ENCODE peak calls at places on chromosomes 16 and 17, in four cellular contexts. J, Y, A and I are unnamed samples.

GRCh38 chr17:68600881-68601564 is at the start of gene FAM20A:
- DNase-seq in J (no peak), Y (peak; percentile 59), A (no peak), I (peak; percentile 32)

GRCh38 chr17:15233022-15233805 is 31.9 kb downstream of the PMP22 start:
- DNase-seq in J (peak; percentile 13), Y (peak; percentile 10), A (peak; percentile 75), I (no peak)

GRCh38 chr17:67452681-67453554 is 75.8 kb downstream of the PITPNC1 start:
- DNase-seq in J (peak; percentile 66), Y (no peak), A (no peak), I (no peak)

GRCh38 chr16:26981266-26981938 is 85.3 kb upstream of the C16orf82 start:
- DNase-seq in J (no peak), Y (no peak), A (peak; percentile 93), I (no peak)

GRCh38 chr16:89142474-89143197 is 28.9 kb upstream of the CDH15 start:
- DNase-seq in J (no peak), Y (no peak), A (no peak), I (no peak)

GRCh38 chr17:1490643-1491405 is 1.7 kb downstream of the MYO1C start:
- DNase-seq in J (peak; percentile 78), Y (peak; percentile 84), A (no peak), I (peak; percentile 71)

GRCh38 chr17:74274060-74274702 is at the start of gene DNAI2:
- DNase-seq in J (no peak), Y (peak; percentile 75), A (no peak), I (no peak)

GRCh38 chr17:38883592-38884526 is 14.0 kb downstream of the LASP1 start:
- DNase-seq in J (no peak), Y (peak; percentile 77), A (no peak), I (no peak)

GRCh38 chr16:12868169-12868568 is 33.2 kb upstream of the SHISA9 start:
- DNase-seq in J (peak; percentile 53), Y (no peak), A (no peak), I (no peak)

GRCh38 chr17:9792181-9792840 is 919 bp upstream of the DHRS7C start:
- DNase-seq in J (no peak), Y (no peak), A (no peak), I (no peak)
- TF ChIP-seq CTCF in J (no peak), Y (no peak), A (no peak), I (no peak)

GRCh38 chr16:48607056-48607825 is 2.7 kb downstream of the N4BP1 start:
- DNase-seq in J (no peak), Y (peak; percentile 54), A (peak; percentile 67), I (no peak)

GRCh38 chr16:48608452-48608851 is 1.5 kb downstream of the N4BP1 start:
- DNase-seq in J (peak; percentile 20), Y (no peak), A (no peak), I (no peak)

GRCh38 chr16:48602357-48603014 is 7.5 kb downstream of the N4BP1 start:
- DNase-seq in J (no peak), Y (no peak), A (no peak), I (no peak)

GRCh38 chr16:48603647-48604376 is 6.2 kb downstream of the N4BP1 start:
- DNase-seq in J (no peak), Y (peak; percentile 30), A (no peak), I (no peak)

DNA sequence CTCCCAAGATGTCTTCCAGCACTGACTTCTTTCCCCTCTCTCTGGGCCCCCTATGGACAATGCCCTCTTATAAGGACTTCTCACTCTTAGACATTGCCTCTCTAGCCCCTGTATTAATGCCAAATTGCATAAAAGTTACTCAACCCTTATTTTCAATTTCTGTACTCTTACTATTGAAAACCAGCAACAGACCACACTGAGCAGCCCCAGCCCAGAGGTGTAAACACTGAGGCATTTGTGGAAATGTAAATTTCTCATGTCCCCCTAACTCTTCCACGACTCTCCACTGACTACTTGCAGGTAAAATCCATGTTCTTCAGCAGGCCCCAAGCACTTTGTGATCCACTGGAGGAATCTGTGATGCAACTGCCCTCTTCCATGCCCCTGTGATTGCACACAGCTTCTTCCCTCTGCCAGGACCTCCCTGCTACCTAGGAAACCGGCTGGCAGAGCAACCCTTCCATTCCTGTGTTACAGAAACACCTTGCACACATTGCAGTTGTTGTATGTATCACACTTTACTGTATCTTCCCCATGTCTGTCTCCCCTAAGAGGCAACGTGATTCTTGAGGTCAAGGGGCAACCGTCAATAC is 4.4 kb downstream of the N4BP1 start:
- DNase-seq in J (no peak), Y (no peak), A (no peak), I (no peak)
- H3K4me1 ChIP-seq in J (peaks cover 24% of the 10 kb centered on the region), Y (peaks cover 51% of the 10 kb centered on the region), A (peaks cover 18% of the 10 kb centered on the region), I (peaks cover 69% of the 10 kb centered on the region)

GRCh38 chr17:76732734-76733617 is 4.2 kb downstream of the SRSF2 start:
- DNase-seq in J (peak; percentile 37), Y (no peak), A (no peak), I (no peak)
- H3K36me3 ChIP-seq in J (peaks cover 78% of the 10 kb centered on the region), Y (peaks cover 34% of the 10 kb centered on the region), A (peaks cover 26% of the 10 kb centered on the region), I (peaks cover 58% of the 10 kb centered on the region)

GRCh38 chr16:77975942-77976341 is 46.4 kb upstream of the CLEC3A start:
- DNase-seq in J (no peak), Y (no peak), A (no peak), I (no peak)

GRCh38 chr16:77967054-77968035 is 55.0 kb upstream of the CLEC3A start:
- DNase-seq in J (no peak), Y (peak; percentile 73), A (no peak), I (no peak)

GRCh38 chr16:77974883-77975282 is 47.5 kb upstream of the CLEC3A start:
- DNase-seq in J (peak; percentile 1), Y (peak; percentile 63), A (no peak), I (no peak)

GRCh38 chr16:77977336-77977735 is 45.0 kb upstream of the CLEC3A start:
- DNase-seq in J (no peak), Y (no peak), A (no peak), I (no peak)

DNA sequence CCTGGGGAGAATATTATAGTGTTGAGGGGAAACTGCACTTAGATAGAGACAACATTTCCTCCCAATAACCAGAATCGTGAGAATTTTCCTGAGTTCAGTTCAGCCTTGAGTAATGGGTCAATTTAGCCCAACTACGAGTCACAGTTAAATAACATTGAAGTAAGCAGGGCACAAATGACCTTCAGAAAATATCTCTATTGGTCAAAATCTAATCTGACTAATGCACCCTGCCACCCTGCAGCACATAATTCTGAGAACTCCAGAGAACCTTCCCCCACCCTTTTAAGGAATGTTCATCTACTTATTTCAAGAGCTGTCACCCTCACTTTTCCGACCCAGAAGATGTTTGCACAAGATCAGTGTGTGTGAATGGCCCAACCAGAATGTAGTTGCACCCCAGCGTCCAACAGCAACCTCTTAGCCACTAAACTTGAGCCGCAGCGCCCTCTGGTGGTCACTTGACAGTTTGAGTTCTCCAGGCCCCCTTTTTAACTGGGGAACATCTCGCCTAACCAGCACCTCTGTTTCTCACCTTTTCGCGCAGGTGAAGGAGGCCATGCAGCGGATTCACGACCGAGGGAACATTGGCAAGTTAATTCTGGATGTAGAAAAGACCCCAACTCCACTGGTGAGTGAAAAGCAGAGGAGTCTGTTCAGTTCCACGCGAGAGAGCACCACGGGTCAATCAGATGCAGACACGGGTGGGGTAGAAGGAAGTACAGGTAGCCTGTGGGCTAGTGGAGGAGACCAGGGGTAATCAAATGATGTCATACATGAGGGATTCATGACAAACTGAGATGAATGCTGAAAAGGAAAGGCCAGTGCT is 50.8 kb upstream of the CLEC3A start:
- DNase-seq in J (peak; percentile 72), Y (peak; percentile 92), A (peak; percentile 75), I (peak; percentile 78)
- TF ChIP-seq CTCF in J (peak; percentile 92), Y (peak; percentile 87), A (peak; percentile 81), I (peak; percentile 88)

GRCh38 chr16:56614549-56614991 is 6.2 kb downstream of the MT2A start:
- DNase-seq in J (no peak), Y (no peak), A (peak; percentile 86), I (no peak)
- H3K4me1 ChIP-seq in J (peaks cover 22% of the 10 kb centered on the region), Y (peaks cover 15% of the 10 kb centered on the region), A (peaks cover 36% of the 10 kb centered on the region), I (peaks cover 39% of the 10 kb centered on the region)

GRCh38 chr16:4393243-4393606 is 21.6 kb downstream of the VASN start:
- DNase-seq in J (no peak), Y (no peak), A (no peak), I (no peak)
- H3K36me3 ChIP-seq in J (peaks cover 77% of the 10 kb centered on the region), Y (no peaks in the 10 kb centered on the region), A (peaks cover 9% of the 10 kb centered on the region), I (peaks cover 21% of the 10 kb centered on the region)

GRCh38 chr17:16961792-16962191 is 10.1 kb downstream of the TNFRSF13B start:
- DNase-seq in J (no peak), Y (no peak), A (no peak), I (no peak)

GRCh38 chr17:16968786-16969185 is 3.1 kb downstream of the TNFRSF13B start:
- DNase-seq in J (no peak), Y (no peak), A (no peak), I (no peak)

DNA sequence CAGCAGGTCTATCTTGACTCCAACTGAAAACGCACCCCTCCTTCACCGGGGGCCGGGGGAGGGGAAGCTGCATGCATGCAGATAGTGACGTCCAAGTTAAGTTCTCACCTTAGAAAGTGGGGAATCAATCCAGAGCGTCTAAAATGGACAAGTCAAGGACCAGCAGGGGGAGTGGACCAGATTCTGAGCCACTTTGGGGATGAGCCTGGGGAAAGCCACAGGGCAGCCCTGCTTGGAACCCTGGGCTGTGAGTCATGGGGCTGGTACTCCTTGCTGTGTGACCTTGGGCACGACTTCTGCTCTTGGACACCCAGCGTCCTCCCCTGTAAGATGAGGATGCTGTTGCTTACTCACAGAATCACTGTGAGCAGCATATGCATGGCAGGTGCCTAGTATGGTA is 9.1 kb downstream of the TNFRSF13B start:
- DNase-seq in J (no peak), Y (no peak), A (no peak), I (peak; percentile 20)
- TF ChIP-seq CTCF in J (peak; percentile 14), Y (no peak), A (no peak), I (no peak)